ENCODE peak calls at places on chromosomes 4 and X, in ten cellular contexts. V is fibroblast of pulmonary artery, A is MM.1S, M is GM12878, G is lower leg skin, L is cardiac fibroblast, N is AG10803, F is GM12864, Z is A549, P is astrocyte of the spinal cord. J is an unnamed sample.

GRCh38 chr4:1614854-1615595 is 69.1 kb downstream of the FAM53A start:
- DNase-seq in F (no peak), N (no peak), G (no peak), P (no peak), A (no peak), M (no peak), L (no peak), Z (no peak), V (no peak), J (no peak)

GRCh38 chr4:142801966-142802365 is 44.1 kb downstream of the INPP4B start:
- DNase-seq in A (no peak), P (no peak), N (no peak), M (no peak), F (no peak), V (no peak), Z (no peak), L (no peak), G (peak), J (no peak)

GRCh38 chrX:18810416-18810815 is 103.0 kb downstream of the PPEF1 start:
- DNase-seq in M (no peak), N (no peak), V (no peak), F (no peak), G (no peak), A (no peak), L (no peak), Z (no peak), P (no peak), J (no peak)

GRCh38 chrX:46571423-46572294 is 1.9 kb upstream of the CHST7 start:
- DNase-seq in F (no peak), P (no peak), G (no peak), M (no peak), L (no peak), Z (no peak), A (no peak), N (no peak), V (no peak), J (peak)

GRCh38 chr4:108024078-108024990 is 34.6 kb downstream of the HADH start:
- DNase-seq in V (no peak), F (no peak), P (no peak), M (no peak), G (no peak), L (no peak), N (no peak), Z (no peak), A (no peak), J (no peak)

GRCh38 chrX:153971124-153971631 is 440 bp downstream of the HCFC1 start:
- DNase-seq in Z (peak), M (peak), V (peak), P (peak), F (peak), L (peak), N (peak), G (peak), A (peak), J (peak)

GRCh38 chrX:14913241-14913640 is 40.0 kb downstream of the MOSPD2 start:
- DNase-seq in P (peak), Z (no peak), A (no peak), F (no peak), V (peak), N (no peak), G (no peak), L (peak), M (no peak), J (no peak)

GRCh38 chrX:47313056-47313455 is 57.3 kb upstream of the ZNF157 start:
- DNase-seq in P (no peak), Z (no peak), G (no peak), F (no peak), M (no peak), A (no peak), L (peak), N (no peak), V (no peak), J (no peak)

GRCh38 chrX:130097507-130098201 is 12.6 kb downstream of the ELF4 start:
- DNase-seq in P (no peak), G (no peak), Z (no peak), A (no peak), L (no peak), M (no peak), F (no peak), N (no peak), V (no peak), J (no peak)

GRCh38 chr4:109495514-109495913 is 61.9 kb downstream of the SEC24B start:
- DNase-seq in F (no peak), N (no peak), P (no peak), V (no peak), M (no peak), L (no peak), A (no peak), G (no peak), Z (no peak), J (no peak)

GRCh38 chr4:22463179-22463578 is 52.7 kb downstream of the ADGRA3 start:
- DNase-seq in A (no peak), M (no peak), Z (no peak), F (no peak), N (no peak), V (no peak), P (no peak), L (no peak), G (no peak), J (peak)

GRCh38 chr4:66097271-66097670 is 427.0 kb upstream of the EPHA5 start:
- DNase-seq in V (no peak), P (no peak), A (no peak), L (no peak), Z (peak), F (no peak), N (no peak), G (no peak), M (no peak), J (no peak)

GRCh38 chr4:4919926-4920325 is 60.5 kb downstream of the MSX1 start:
- DNase-seq in N (peak), L (peak), A (no peak), V (no peak), P (no peak), M (no peak), F (no peak), G (peak), Z (no peak), J (no peak)

GRCh38 chrX:85004255-85004654 is 578 bp downstream of the APOOL start:
- DNase-seq in P (peak), F (no peak), A (no peak), M (no peak), Z (peak), L (no peak), N (peak), G (no peak), V (peak), J (no peak)

GRCh38 chrX:154486052-154486395 is 391 bp downstream of the UBL4A start:
- DNase-seq in Z (no peak), L (no peak), V (no peak), G (no peak), P (no peak), N (no peak), F (no peak), M (no peak), A (peak), J (peak)

GRCh38 chrX:69556094-69557011 is 52.2 kb downstream of the NALF2 start:
- DNase-seq in N (no peak), A (no peak), G (no peak), F (no peak), M (no peak), P (peak), L (peak), Z (peak), V (peak), J (peak)

GRCh38 chrX:44228621-44229020 is 114.9 kb downstream of the EFHC2 start:
- DNase-seq in G (no peak), Z (no peak), A (no peak), N (no peak), L (no peak), P (no peak), M (no peak), V (no peak), F (no peak), J (peak)

GRCh38 chr4:56086561-56086960 is 137.8 kb downstream of the CEP135 start:
- DNase-seq in N (no peak), M (no peak), A (no peak), L (no peak), G (no peak), P (no peak), Z (no peak), F (no peak), V (no peak), J (no peak)

GRCh38 chrX:130086414-130087207 is 23.7 kb downstream of the ELF4 start:
- DNase-seq in V (no peak), Z (no peak), F (no peak), G (no peak), A (no peak), P (no peak), N (no peak), L (no peak), M (no peak), J (peak)

GRCh38 chr4:1061747-1062146 is 50.3 kb downstream of the FGFRL1 start:
- DNase-seq in Z (no peak), N (no peak), M (no peak), F (no peak), L (no peak), V (no peak), P (no peak), G (no peak), A (no peak), J (no peak)

GRCh38 chr4:127686656-127687055 is 43.5 kb upstream of the SLC25A31 start:
- DNase-seq in P (peak), Z (no peak), G (no peak), A (no peak), M (no peak), N (peak), F (no peak), V (peak), L (no peak), J (no peak)

GRCh38 chr4:6834867-6835266 is 52.3 kb downstream of the KIAA0232 start:
- DNase-seq in P (no peak), M (no peak), Z (no peak), L (peak), G (no peak), A (no peak), N (peak), V (peak), F (no peak), J (no peak)

GRCh38 chr4:48653217-48654014 is 126.7 kb downstream of the FRYL start:
- DNase-seq in N (peak), G (peak), L (peak), P (peak), Z (no peak), F (no peak), M (no peak), V (peak), A (no peak), J (no peak)
- H3K4me3 ChIP-seq in N (no peak), G (no peak), L (no peak), P (no peak), Z (no peak), F (no peak), M (no peak), V (peak), A (no peak), J (no peak)

DNA sequence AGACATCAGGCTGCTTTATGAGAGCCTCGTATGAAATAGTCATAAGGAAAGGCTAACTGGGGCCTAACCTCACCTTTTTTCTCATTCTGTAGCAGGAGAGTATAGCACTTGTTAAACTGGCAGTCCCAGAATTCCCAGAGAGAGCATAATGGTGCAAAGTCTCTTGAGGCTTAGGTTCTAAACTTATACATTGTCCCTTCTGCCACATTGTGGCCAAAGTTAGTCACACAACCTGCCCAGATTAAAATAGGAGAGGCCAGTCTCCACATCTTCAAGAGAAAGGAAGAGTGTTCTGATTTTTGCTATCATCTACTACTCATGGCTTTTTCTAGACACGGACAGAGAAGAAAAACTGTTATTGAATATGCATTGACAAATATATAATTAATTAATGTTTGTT is 1588.9 kb upstream of the PCDH7 start:
- DNase-seq in N (no peak), Z (no peak), L (no peak), F (no peak), G (no peak), P (no peak), M (no peak), V (no peak), A (no peak), J (no peak)
- TF ChIP-seq CTCF in N (no peak), Z (no peak), L (no peak), F (no peak), G (no peak), P (no peak), M (no peak), V (no peak), A (peak), J (no peak)

DNA sequence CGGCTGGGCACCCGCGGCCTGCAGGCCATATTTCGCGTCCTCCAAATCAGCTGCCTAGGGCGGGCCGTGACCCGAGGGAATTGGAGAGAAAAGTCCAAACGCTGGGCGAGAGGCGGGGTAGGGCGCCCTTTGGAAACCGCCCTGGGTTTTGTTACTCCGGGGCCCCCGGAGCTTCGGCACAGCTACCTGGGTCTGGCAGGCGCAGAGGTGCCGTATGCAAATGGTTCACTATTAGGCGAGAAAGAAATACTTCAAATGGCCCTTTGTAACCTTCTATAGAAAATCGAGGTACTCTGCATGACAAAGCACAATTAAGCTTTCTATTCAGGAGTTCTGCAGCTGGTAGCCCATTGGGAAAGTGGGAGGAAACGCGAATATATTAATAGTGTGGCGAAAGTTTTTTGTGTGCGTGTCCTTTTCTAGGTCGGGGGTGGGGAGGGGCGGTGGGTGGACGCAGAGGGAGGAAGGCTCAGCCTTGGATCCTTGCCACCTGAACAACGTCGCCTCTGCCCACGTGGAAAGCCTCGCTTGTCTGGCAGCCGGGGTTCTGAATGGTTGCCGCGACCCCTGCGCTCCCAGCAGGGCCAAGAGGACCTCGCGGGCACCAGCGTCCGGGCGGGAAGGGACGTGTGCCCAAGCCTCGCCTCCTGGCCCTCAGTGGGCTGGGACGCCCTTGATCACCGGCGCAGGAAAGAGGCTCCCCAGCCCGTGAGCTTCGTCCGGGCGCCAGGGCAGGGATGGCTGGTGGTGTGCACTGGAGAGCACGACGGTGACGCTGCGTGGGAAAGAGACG is 9.5 kb downstream of the GSX2 start:
- DNase-seq in P (no peak), L (no peak), N (no peak), A (no peak), F (no peak), Z (no peak), M (no peak), V (no peak), G (no peak), J (no peak)
- H3K4me3 ChIP-seq in P (no peak), L (no peak), N (no peak), A (no peak), F (no peak), Z (no peak), M (no peak), V (no peak), G (no peak), J (no peak)

GRCh38 chr4:15756361-15756861 is 21.7 kb upstream of the CD38 start:
- DNase-seq in V (peak), M (peak), L (peak), A (peak), P (peak), G (no peak), Z (peak), N (no peak), F (no peak), J (peak)
- TF ChIP-seq CTCF in V (peak), M (peak), L (no peak), A (peak), P (peak), G (no peak), Z (no peak), N (peak), F (peak), J (peak)

DNA sequence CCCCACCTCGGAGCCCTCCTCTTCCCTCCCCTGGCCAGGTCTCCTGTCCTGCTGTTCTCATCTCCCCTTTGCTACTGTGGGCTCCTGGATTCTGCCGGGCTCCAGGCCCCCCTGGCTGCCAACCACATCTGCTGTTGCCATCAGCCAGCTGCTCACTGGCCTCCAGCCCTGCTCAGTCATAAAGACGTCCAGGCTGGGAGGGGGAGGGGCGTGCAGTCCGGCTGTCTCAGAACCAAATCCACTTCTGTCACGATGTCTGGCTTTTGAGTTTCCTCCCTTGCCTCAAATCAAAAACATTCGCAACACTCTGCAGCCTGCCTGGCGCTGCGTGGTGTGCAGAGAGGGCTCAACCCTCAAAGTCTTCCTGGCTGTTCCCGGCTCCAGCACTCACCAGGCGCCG is 7.1 kb downstream of the RASL11B start:
- DNase-seq in G (no peak), V (peak), F (no peak), P (peak), N (peak), A (no peak), M (no peak), Z (no peak), L (peak), J (no peak)
- H3K4me3 ChIP-seq in G (no peak), V (no peak), F (no peak), P (no peak), N (no peak), A (no peak), M (no peak), Z (no peak), L (no peak), J (no peak)

J was measured in GM12865.